ENCODE peak calls at places on chromosomes 6 and 20, in four cellular contexts. N, M, K and Q are unnamed samples.

GRCh38 chr6:106546322-106547052 is 82.8 kb downstream of the RTN4IP1 start:
- DNase-seq in N (no peak), M (peak), K (no peak), Q (no peak)

GRCh38 chr20:16922834-16923233 is 174.7 kb downstream of the OTOR start:
- DNase-seq in N (no peak), M (peak), K (no peak), Q (no peak)

GRCh38 chr6:149385998-149386646 is 13.9 kb upstream of the SUMO4 start:
- DNase-seq in N (no peak), M (no peak), K (no peak), Q (no peak)

GRCh38 chr6:81241717-81242116 is 510.8 kb downstream of the TENT5A start:
- DNase-seq in N (no peak), M (peak), K (no peak), Q (no peak)

GRCh38 chr6:116100419-116101297 is at the start of gene NT5DC1:
- DNase-seq in N (peak), M (peak), K (peak), Q (peak)

GRCh38 chr6:37303891-37304503 is 46.1 kb upstream of the TMEM217 start:
- DNase-seq in N (no peak), M (peak), K (no peak), Q (no peak)

GRCh38 chr6:36430351-36430750 is 12.3 kb downstream of the PXT1 start:
- DNase-seq in N (no peak), M (no peak), K (no peak), Q (no peak)

GRCh38 chr6:34030831-34031566 is 114.9 kb downstream of the GRM4 start:
- DNase-seq in N (no peak), M (no peak), K (no peak), Q (no peak)

GRCh38 chr20:50464026-50464724 is 46.0 kb upstream of the PTPN1 start:
- DNase-seq in N (peak), M (peak), K (peak), Q (peak)

GRCh38 chr20:63316502-63316921 is 23.5 kb downstream of the COL20A1 start:
- DNase-seq in N (peak), M (no peak), K (peak), Q (no peak)

GRCh38 chr6:11921017-11921438 is 91.1 kb upstream of the HIVEP1 start:
- DNase-seq in N (peak), M (peak), K (peak), Q (no peak)

GRCh38 chr20:33474963-33475362 is 14.9 kb upstream of the CBFA2T2 start:
- DNase-seq in N (no peak), M (no peak), K (no peak), Q (no peak)

GRCh38 chr20:62705626-62706025 is 3.0 kb upstream of the NTSR1 start:
- DNase-seq in N (no peak), M (no peak), K (no peak), Q (no peak)

GRCh38 chr20:36974660-36975059 is 23.2 kb upstream of the SAMHD1 start:
- DNase-seq in N (no peak), M (no peak), K (no peak), Q (no peak)

GRCh38 chr6:158773581-158774449 is 45.4 kb downstream of the EZR start:
- DNase-seq in N (no peak), M (no peak), K (no peak), Q (no peak)

GRCh38 chr20:61405007-61405406 is 152.9 kb downstream of the CDH4 start:
- DNase-seq in N (no peak), M (no peak), K (no peak), Q (no peak)

GRCh38 chr6:71394001-71394432 is 105.4 kb downstream of the OGFRL1 start:
- DNase-seq in N (no peak), M (peak), K (no peak), Q (no peak)

GRCh38 chr6:114989279-114989964 is 646.6 kb upstream of the HS3ST5 start:
- DNase-seq in N (no peak), M (no peak), K (no peak), Q (no peak)

GRCh38 chr6:137303436-137303835 is 84.3 kb upstream of the IFNGR1 start:
- DNase-seq in N (no peak), M (no peak), K (no peak), Q (no peak)

GRCh38 chr6:161671117-161671516 is 397.3 kb upstream of the AGPAT4 start:
- DNase-seq in N (no peak), M (no peak), K (no peak), Q (no peak)

GRCh38 chr6:64085126-64085525 is 449.5 kb downstream of the PHF3 start:
- DNase-seq in N (no peak), M (no peak), K (no peak), Q (no peak)

GRCh38 chr6:109024784-109025183 is 69.9 kb downstream of the SESN1 start:
- DNase-seq in N (peak), M (peak), K (no peak), Q (no peak)

GRCh38 chr6:35177586-35177985 is 36.2 kb upstream of the SCUBE3 start:
- DNase-seq in N (no peak), M (no peak), K (no peak), Q (no peak)

GRCh38 chr20:3797592-3798404 is 1.7 kb downstream of the CDC25B start:
- DNase-seq in N (no peak), M (no peak), K (no peak), Q (no peak)

GRCh38 chr6:85641522-85641915 is 1.2 kb downstream of the SYNCRIP start:
- DNase-seq in N (no peak), M (peak), K (no peak), Q (no peak)

GRCh38 chr6:3750324-3751018 is 1.0 kb downstream of the PXDC1 start:
- DNase-seq in N (peak), M (peak), K (peak), Q (peak)

GRCh38 chr6:167748458-167749379 is 78.0 kb upstream of the AFDN start:
- DNase-seq in N (no peak), M (no peak), K (no peak), Q (no peak)

DNA sequence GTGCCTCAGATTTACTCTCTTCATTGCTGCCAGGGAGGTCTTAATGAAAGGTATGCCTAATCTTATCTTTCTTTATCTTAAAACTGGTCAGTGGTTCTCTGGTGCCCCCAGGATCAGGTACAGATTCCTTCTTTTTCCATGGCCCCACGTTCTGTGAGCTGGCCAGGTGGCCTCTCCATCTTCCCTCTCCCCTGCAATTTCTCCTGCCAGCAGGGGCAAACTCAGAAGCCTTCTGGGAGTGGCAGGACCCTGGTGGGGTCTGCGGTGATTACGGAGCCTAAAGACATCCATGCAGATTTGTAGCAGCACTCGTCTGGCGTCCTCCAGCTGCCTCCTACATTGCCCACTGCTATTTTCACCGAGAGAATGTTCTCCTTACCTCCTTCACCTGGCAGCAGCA is 95.8 kb downstream of the CCDC170 start:
- DNase-seq in N (no peak), M (no peak), K (no peak), Q (no peak)
- TF ChIP-seq CTCF in N (no peak), M (no peak), K (no peak), Q (no peak)

DNA sequence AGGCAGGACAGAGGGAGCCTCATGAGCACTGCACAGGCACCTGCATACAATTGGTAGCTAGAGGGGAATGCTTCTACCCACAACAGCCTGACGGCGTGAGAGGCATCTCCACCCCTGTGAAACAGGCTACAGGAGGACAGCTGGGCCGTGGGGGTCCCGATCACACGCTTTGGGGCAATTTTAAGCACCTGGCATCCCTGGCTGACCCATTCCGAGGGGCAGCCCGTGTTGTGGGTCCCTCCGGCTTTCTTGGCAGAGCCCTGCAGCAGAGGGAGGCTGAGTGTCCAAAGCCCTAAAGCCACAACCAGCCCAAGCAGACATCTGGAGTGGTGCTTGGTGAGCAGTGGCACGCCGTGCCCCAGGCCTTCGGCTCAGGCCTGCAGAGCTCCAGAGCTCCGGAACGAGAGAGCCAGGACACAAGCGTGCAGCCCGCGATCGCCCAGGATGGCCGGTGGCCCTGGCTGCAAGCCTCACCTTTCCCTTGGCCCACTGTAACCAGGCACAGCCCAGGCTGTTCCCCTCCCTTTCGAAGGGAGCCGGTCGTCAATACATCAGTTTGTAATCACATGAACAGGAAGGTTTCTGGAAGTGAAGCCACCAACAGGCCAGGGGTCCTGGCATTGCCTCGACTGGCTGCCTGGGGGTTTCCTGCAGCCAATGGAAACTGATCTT is 81.4 kb downstream of the DLL1 start:
- DNase-seq in N (no peak), M (no peak), K (peak), Q (peak)
- TF ChIP-seq CTCF in N (no peak), M (no peak), K (no peak), Q (no peak)

GRCh38 chr6:14505391-14505790 is 387.8 kb downstream of the CD83 start:
- DNase-seq in N (no peak), M (no peak), K (no peak), Q (no peak)

GRCh38 chr6:14502551-14502950 is 385.0 kb downstream of the CD83 start:
- DNase-seq in N (no peak), M (peak), K (peak), Q (no peak)

GRCh38 chr6:14510038-14510437 is 392.5 kb downstream of the CD83 start:
- DNase-seq in N (no peak), M (no peak), K (no peak), Q (no peak)

GRCh38 chr6:14511192-14511591 is 393.6 kb downstream of the CD83 start:
- DNase-seq in N (no peak), M (no peak), K (no peak), Q (no peak)

GRCh38 chr6:14506656-14507242 is 389.2 kb downstream of the CD83 start:
- DNase-seq in N (no peak), M (no peak), K (no peak), Q (no peak)
- TF ChIP-seq CTCF in N (no peak), M (no peak), K (no peak), Q (no peak)

GRCh38 chr6:31738048-31738979 is 1.5 kb upstream of the MSH5 start:
- DNase-seq in N (no peak), M (peak), K (peak), Q (no peak)
- TF ChIP-seq CTCF in N (no peak), M (peak), K (peak), Q (peak)

GRCh38 chr20:60365063-60365640 is 406.9 kb downstream of the CDH26 start:
- DNase-seq in N (no peak), M (no peak), K (no peak), Q (no peak)
- TF ChIP-seq CTCF in N (no peak), M (no peak), K (peak), Q (no peak)